ENCODE peak calls at places on chromosome 12, in seven cellular contexts. W is GM06990, H is psoas muscle, G is H7, F is tibial nerve, R is gastrocnemius medialis, Z is uterus. L is an unnamed sample. For H3K27me3, the result is how much of the 10 kb centered on the place peaks cover.

GRCh38 chr12:120719072-120719471 is 6.6 kb upstream of the ACADS start:
- DNase-seq in W (no peak), H (no peak), G (no peak), F (no peak), R (no peak), Z (no peak), L (no peak)

GRCh38 chr12:68264864-68265256 is 11.5 kb upstream of the IL22 start:
- DNase-seq in W (no peak), H (no peak), G (no peak), F (no peak), R (no peak), Z (no peak), L (no peak)

GRCh38 chr12:112359290-112359689 is 22.9 kb downstream of the HECTD4 start:
- DNase-seq in W (no peak), H (no peak), G (no peak), F (no peak), R (no peak), Z (no peak), L (no peak)

GRCh38 chr12:59486827-59487226 is 109.0 kb upstream of the SLC16A7 start:
- DNase-seq in W (no peak), H (no peak), G (no peak), F (no peak), R (no peak), Z (no peak), L (no peak)

GRCh38 chr12:47391566-47391965 is 311.8 kb upstream of the AMIGO2 start:
- DNase-seq in W (no peak), H (no peak), G (no peak), F (no peak), R (no peak), Z (no peak), L (no peak)

GRCh38 chr12:47120736-47121135 is 41.0 kb upstream of the AMIGO2 start:
- DNase-seq in W (no peak), H (no peak), G (no peak), F (no peak), R (no peak), Z (no peak), L (no peak)

GRCh38 chr12:91717804-91718203 is 427.8 kb downstream of the BTG1 start:
- DNase-seq in W (no peak), H (no peak), G (no peak), F (no peak), R (no peak), Z (no peak), L (no peak)

GRCh38 chr12:2693980-2694379 is 100.8 kb upstream of the FKBP4 start:
- DNase-seq in W (no peak), H (no peak), G (no peak), F (no peak), R (no peak), Z (no peak), L (no peak)

GRCh38 chr12:55730447-55730820 is 1.6 kb upstream of the CD63 start:
- DNase-seq in W (no peak), H (no peak), G (no peak), F (no peak), R (no peak), Z (no peak), L (no peak)

GRCh38 chr12:71661977-71662522 is 1.6 kb downstream of the ZFC3H1 start:
- DNase-seq in W (no peak), H (no peak), G (no peak), F (no peak), R (no peak), Z (no peak), L (no peak)

GRCh38 chr12:115660211-115660805 is 617.2 kb downstream of the MED13L start:
- DNase-seq in W (no peak), H (no peak), G (no peak), F (peak), R (peak), Z (peak), L (no peak)

GRCh38 chr12:129871991-129872969 is 31.5 kb downstream of the TMEM132D start:
- DNase-seq in W (no peak), H (no peak), G (peak), F (no peak), R (no peak), Z (no peak), L (no peak)
- H3K27me3 ChIP-seq in W (under half), H (under half), G (under half), F (under half), R (under half), Z (under half), L (under half)

DNA sequence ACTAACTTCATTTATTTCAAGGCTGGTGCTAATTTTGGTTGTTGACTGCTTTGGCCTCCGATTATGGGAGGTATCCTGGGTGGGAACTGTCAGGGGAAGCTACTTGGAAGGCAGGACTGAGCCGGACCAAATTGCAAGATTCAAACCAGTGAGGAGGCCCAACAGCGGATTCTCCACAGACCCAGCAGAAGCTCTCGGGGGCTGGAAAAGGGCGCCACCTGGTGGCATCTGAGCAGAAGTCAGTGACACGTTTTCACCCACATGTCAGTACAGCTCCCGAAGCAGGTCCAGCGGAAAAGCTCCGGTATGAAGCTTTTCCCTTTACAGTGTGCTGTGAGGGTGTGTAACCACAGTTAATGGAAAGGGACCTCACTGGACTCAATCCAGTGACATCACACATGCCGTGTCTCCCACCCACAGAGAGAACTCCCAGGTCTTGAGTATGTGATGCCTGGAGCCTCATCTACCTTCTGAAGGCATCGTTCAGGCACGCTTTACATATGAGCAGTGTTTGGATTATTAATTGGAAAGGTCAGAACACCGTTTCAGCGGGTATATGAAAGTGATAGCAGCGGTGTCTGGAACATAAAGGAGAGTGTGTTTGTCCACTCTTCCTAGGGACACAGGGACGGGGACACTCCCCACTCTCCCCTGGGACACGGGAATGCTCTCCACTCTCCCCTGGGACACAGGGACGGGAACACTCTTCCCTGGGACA is 3.6 kb upstream of the P2RX2 start:
- DNase-seq in W (no peak), H (peak), G (peak), F (peak), R (peak), Z (peak), L (peak)
- H3K27me3 ChIP-seq in W (under half), H (under half), G (under half), F (half or more), R (half or more), Z (under half), L (under half)

DNA sequence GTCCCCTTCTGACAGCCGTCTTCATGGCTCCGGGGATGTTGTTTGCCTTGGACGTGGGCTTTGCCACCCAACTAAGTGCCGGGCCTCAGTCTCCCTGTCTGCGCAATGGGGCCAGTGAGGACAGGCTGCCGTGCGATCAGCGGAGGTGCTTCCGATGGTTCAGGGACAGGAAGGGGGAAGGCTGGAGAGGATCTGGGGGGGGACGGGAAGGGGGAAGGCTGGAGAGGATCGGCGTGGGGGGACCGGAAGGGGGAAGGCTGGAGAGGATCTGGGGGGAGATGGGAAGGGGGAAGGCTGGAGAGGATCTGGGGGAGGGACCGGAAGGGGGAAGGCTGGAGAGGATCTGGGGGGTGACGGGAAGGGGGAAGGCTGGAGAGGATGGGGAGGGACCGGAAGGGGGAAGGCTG is 3.4 kb downstream of the MMP17 start:
- DNase-seq in W (no peak), H (peak), G (no peak), F (no peak), R (no peak), Z (peak), L (peak)
- H3K27me3 ChIP-seq in W (under half), H (under half), G (under half), F (under half), R (half or more), Z (under half), L (under half)

DNA sequence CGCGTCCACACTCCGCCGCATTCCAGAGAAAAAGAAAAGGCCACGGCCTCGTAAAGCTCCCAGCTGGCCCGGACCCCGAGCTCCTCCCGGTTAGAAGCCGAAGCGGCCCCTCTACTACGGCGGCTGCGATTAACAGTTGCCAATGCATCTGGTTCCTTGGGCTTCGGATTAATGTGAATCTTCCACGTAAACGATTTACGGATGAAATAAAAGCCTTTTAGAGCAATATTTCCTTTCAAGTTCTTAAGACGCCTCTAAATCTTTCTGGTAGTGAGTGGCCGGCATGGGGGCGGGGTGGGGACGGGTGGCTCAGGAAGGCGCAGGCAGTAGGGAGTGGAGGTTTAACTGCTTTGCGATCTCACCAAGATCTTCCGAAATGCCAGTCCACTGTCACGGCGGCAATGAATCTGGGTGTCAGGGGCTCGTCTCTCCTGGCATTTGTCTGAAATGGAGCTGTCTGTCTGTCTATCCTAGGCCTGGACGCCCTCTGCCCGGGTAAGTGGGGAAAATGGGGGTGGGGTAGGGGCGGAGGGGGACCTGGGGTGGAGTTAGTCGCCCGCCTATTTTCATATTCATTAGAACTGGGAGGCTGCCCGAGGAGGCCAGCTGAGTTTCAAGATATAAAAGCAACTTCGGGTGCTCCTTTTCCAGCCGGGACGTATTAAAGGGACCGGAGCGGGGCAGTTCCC is 427 bp upstream of the ALX1 start:
- DNase-seq in W (no peak), H (no peak), G (peak), F (no peak), R (no peak), Z (no peak), L (no peak)
- H3K27me3 ChIP-seq in W (under half), H (under half), G (under half), F (half or more), R (half or more), Z (under half), L (under half)

DNA sequence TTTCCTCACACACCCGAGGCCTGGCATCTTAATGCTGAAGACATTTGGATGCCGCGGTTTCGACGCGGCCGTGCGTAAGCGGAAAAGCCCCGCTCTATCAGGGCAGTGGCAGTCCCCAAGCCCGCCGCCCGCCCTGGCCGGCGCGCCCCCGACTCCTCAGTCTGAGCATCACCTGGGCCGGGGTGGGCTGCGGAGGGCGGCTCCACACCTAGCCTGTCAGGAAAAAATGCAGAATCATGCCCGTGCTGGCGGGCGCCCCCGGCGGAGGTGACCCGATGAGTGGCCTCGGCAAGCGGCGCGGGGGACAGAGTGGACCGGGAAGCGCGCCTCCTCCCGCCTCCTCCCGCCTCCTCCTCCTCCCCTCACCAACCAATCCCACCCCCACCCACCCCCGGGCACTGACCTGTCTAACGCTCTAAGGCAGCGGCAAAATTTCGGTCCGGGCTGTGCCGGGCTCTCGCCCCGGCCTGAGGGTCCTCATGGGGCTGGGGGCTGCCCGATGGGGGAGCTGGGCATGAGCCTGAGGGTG is 568 bp downstream of the B4GALNT1 start:
- DNase-seq in W (no peak), H (peak), G (peak), F (no peak), R (peak), Z (no peak), L (no peak)
- H3K27me3 ChIP-seq in W (under half), H (under half), G (half or more), F (under half), R (under half), Z (under half), L (under half)

GRCh38 chr12:116879509-116880212 is 1.6 kb downstream of the HRK start:
- DNase-seq in W (no peak), H (no peak), G (peak), F (no peak), R (no peak), Z (no peak), L (no peak)
- H3K27me3 ChIP-seq in W (under half), H (under half), G (half or more), F (half or more), R (half or more), Z (under half), L (under half)

DNA sequence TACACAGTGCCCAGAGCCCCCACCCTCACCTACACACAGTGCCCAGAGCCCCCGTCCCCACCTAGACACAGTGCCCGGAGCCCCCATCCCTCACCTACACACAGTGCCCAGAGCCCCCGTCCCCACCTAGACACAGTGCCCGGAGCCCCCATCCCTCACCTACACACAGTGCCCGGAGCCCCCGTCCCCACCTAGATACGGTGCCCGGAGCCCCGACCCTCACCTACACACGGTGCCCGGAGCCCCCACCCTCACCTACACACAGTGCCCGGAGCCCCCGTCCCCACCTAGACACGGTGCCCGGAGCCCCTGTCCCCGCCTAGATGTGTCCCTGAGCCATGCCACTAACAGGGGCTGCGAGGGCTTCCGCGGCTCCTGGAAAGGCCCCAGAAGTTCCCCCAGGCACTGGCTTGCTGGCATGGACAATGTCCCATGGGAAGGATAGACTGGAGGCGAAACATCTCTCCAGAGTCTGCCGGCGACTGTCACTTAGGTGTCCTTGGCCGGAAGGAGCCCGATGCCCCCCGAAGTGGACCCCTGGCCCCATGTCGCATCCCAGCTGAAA is 146.0 kb downstream of the PIWIL1 start:
- DNase-seq in W (no peak), H (no peak), G (no peak), F (no peak), R (no peak), Z (no peak), L (no peak)
- H3K27me3 ChIP-seq in W (under half), H (under half), G (under half), F (under half), R (under half), Z (under half), L (under half)

DNA sequence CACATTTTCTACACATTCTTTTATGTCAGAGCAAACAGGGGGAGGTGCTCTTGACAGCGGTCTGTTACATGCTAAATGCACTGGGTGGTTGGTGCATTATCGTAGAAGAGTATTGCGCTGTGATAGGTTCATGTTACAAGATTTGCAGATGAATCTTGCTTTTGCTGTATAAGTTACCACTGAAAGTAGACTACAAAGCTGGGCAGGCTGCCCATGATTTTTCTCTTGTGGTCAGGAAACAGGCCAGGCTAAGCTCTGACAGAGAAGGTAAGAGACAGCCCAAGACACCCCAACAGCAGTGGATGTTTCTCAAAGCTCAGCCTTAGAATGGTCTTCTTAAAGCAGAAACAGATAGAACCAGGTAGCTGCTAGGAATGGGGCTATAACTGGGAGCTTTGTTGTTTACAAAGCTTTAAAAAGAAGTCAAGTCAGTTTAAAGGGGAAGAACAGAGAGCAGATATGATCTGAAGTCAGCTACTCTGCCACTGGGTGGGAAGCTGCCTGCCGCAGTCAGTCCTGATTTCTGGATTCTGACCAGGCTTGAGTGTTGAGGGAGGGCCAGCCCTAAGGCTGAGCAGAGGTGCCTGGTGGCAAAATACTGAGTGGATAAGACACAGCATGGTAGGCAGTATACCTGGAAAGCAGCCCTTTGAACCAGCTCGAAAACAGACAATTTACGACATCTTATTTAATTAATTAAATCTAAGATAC is 9.4 kb downstream of the KCNA1 start:
- DNase-seq in W (no peak), H (no peak), G (no peak), F (no peak), R (no peak), Z (no peak), L (no peak)
- H3K27me3 ChIP-seq in W (under half), H (under half), G (under half), F (under half), R (under half), Z (under half), L (under half)